ENCODE peak calls at places on chromosome 7, in seven cellular contexts. R is A549, M is ovary, G is spleen, A is lower leg skin, K is GM12878, Q is endothelial cell of umbilical vein. P is an unnamed sample.

GRCh38 chr7:44973610-44974401 is 5.0 kb downstream of the MYO1G start:
- DNase-seq in R (no peak), G (no peak), A (no peak), M (peak; percentile 26), K (no peak), Q (peak; percentile 39), P (peak; percentile 66)

GRCh38 chr7:70856889-70857511 is 274.9 kb upstream of the GALNT17 start:
- DNase-seq in G (peak; percentile 82), K (peak; percentile 12), Q (peak; percentile 16), A (peak; percentile 31), R (peak; percentile 40), M (peak; percentile 86), P (peak; percentile 55)

GRCh38 chr7:11330208-11330607 is 356.5 kb downstream of the PHF14 start:
- DNase-seq in R (no peak), G (no peak), A (no peak), M (no peak), Q (no peak), K (no peak), P (no peak)

GRCh38 chr7:41955475-41956243 is 252.8 kb upstream of the INHBA start:
- DNase-seq in A (peak; percentile 92), Q (peak; percentile 98), G (peak; percentile 83), K (no peak), M (peak; percentile 99), R (peak; percentile 35), P (no peak)

GRCh38 chr7:158821173-158822021 is 7.9 kb downstream of the ESYT2 start:
- DNase-seq in G (no peak), A (no peak), R (peak; percentile 67), K (no peak), M (peak; percentile 36), Q (peak; percentile 84), P (peak; percentile 23)

GRCh38 chr7:128830231-128831177 is at the start of gene FLNC:
- DNase-seq in M (peak; percentile 80), Q (peak; percentile 68), A (no peak), G (peak; percentile 85), K (no peak), R (no peak), P (peak; percentile 29)

GRCh38 chr7:70619130-70619529 is 512.8 kb upstream of the GALNT17 start:
- DNase-seq in G (no peak), R (no peak), A (no peak), M (no peak), K (no peak), Q (no peak), P (no peak)

GRCh38 chr7:136877990-136878389 is 9.5 kb downstream of the CHRM2 start:
- DNase-seq in A (no peak), K (no peak), M (no peak), R (no peak), G (no peak), Q (no peak), P (no peak)

GRCh38 chr7:142248-142955 is 50.0 kb upstream of the FAM20C start:
- DNase-seq in R (no peak), G (no peak), Q (no peak), A (no peak), K (no peak), M (peak; percentile 89), P (no peak)

GRCh38 chr7:258476-259190 is 31.3 kb upstream of the FOXL3 start:
- DNase-seq in A (no peak), Q (no peak), K (no peak), G (peak; percentile 64), R (no peak), M (peak; percentile 28), P (no peak)

GRCh38 chr7:51316666-51317581 is at the start of gene COBL:
- DNase-seq in A (no peak), K (no peak), M (peak; percentile 36), Q (no peak), G (no peak), R (peak; percentile 25), P (no peak)
- TF ChIP-seq POLR2A in A (no peak), K (no peak), M (no peak), Q (no peak), G (no peak), R (no peak), P (no peak)

GRCh38 chr7:2354173-2355078 is at the start of gene EIF3B:
- DNase-seq in G (peak; percentile 97), Q (peak; percentile 94), K (peak; percentile 89), A (peak; percentile 86), M (peak; percentile 91), R (peak; percentile 91), P (peak; percentile 99)
- TF ChIP-seq POLR2A in G (no peak), Q (peak; percentile 86), K (peak; percentile 97), A (no peak), M (peak; percentile 13), R (peak; percentile 93), P (peak; percentile 70)

GRCh38 chr7:103347507-103348267 is at the start of gene PSMC2:
- DNase-seq in R (peak; percentile 85), A (peak; percentile 83), Q (peak; percentile 86), G (peak; percentile 86), M (peak; percentile 82), K (peak; percentile 80), P (peak; percentile 96)
- TF ChIP-seq POLR2A in R (peak; percentile 64), A (no peak), Q (peak; percentile 32), G (no peak), M (peak; percentile 34), K (peak; percentile 79), P (peak; percentile 86)

DNA sequence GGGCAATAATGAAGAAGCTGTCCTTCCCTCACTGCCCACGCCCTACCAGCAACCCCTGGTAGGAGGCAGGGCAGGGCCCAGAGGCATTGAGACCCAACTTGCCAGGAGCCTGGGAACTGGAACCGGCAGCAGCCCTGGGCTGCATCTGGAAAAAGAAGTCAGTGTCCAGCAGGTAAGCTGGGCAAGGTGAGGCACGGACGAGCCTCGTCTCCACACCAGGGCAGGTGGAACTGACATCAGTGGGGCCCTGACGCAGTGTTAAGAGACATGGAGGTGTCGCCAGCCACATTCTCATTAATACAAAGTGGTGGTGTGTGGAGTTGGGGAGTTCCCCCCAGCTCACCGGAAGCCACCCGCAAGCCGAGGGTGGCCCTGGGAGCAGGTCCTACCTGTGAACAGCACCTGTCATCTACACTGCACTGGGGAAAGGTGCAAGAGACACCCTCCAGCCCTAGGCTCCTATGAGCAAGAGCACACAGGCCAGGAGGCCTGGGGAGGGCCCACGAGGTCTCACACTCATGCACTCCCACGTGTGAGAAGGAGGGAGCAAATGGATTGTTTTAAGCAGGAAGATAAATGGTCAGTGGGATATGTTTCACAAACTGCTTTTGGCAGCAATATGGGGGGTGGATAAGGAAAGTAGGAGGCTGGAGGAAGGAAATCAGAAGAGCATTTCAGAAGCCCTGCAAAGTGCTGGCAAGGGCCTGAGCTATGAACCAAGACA is 53.7 kb downstream of the COBL start:
- DNase-seq in K (no peak), R (no peak), M (no peak), A (no peak), G (no peak), Q (no peak), P (no peak)
- TF ChIP-seq POLR2A in K (no peak), R (no peak), M (no peak), A (no peak), G (no peak), Q (no peak), P (no peak)

GRCh38 chr7:7639421-7639820 is 1.1 kb upstream of the UMAD1 start:
- DNase-seq in M (no peak), G (no peak), Q (no peak), R (no peak), A (no peak), K (no peak), P (no peak)

GRCh38 chr7:7641129-7641663 is 644 bp downstream of the UMAD1 start:
- DNase-seq in G (no peak), M (no peak), Q (no peak), K (no peak), A (no peak), R (peak; percentile 24), P (no peak)

GRCh38 chr7:7639847-7640220 is 718 bp upstream of the UMAD1 start:
- DNase-seq in G (no peak), Q (peak; percentile 46), R (peak; percentile 2), A (no peak), M (no peak), K (peak; percentile 27), P (peak; percentile 73)

GRCh38 chr7:7642081-7642480 is 1.5 kb downstream of the UMAD1 start:
- DNase-seq in K (no peak), R (no peak), Q (no peak), G (no peak), M (no peak), A (no peak), P (peak; percentile 24)

DNA sequence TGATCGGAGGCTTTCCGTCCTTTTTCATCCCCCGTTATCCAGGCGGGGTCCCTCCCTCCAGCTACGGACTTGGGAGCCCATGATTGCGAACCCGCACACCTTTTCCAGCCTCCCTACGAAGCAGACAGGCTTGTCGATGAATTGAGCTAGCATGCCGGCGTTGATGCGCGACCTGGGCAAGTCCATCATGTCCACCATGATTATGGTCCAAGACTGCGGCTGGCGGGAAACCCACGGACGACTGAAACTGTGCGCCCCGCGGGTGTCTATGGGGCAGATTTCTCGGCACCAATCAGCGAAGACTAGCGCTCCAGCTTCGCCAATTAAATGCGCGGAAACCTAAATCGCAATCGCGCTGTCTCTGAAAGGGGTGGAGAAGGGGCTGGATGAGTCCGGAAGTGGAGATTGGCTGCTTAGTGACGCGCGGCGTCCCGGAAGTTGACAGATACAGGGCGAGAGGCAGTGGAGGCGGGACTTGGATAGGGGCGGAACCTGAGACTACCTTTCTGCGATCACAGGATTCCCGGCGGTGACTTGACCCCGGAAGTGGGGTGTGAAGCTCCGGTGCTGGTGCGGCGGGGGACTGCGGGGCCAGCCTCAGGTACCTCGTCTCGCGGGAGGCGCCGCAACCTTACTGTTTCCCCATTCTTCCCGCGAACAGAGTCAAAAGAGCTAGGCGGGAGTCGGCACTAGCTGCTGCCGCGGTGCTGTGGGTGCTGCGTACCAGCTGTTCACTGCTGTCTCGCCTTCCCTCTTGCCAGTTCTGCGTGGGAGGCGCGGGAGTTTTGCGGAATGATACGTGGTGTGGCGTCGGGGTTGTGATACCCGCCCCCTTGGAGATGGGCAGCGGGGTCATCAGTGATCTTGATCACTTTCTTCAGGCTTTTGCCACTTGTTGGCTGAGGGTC is at the start of gene UMAD1:
- DNase-seq in M (peak; percentile 98), K (peak; percentile 99), R (peak; percentile 93), Q (peak; percentile 98), A (peak; percentile 99), G (peak; percentile 99), P (peak; percentile 100)
- TF ChIP-seq POLR2A in M (peak; percentile 81), K (peak; percentile 95), R (peak; percentile 85), Q (peak; percentile 78), A (no peak), G (peak; percentile 37), P (peak; percentile 98)

GRCh38 chr7:23298885-23299769 is at the start of gene MALSU1:
- DNase-seq in G (peak; percentile 99), K (peak; percentile 89), M (peak; percentile 98), R (peak; percentile 92), Q (peak; percentile 98), A (peak; percentile 97), P (peak; percentile 99)
- TF ChIP-seq POLR2A in G (no peak), K (peak; percentile 97), M (peak; percentile 96), R (peak; percentile 96), Q (peak; percentile 88), A (no peak), P (peak; percentile 92)

P was measured in erythroblast.